ENCODE peak calls at places on chromosomes 7 and 10, in nine cellular contexts. F is body of pancreas, X is mesendoderm, A is upper lobe of right lung, P is Caco-2, O is neural progenitor cell, Y is lower leg skin, G is Peyer's patch, D is right atrium auricular region. N is an unnamed sample.

GRCh38 chr7:43649755-43650274 is 66.9 kb downstream of the STK17A start:
- DNase-seq in F (no peak), X (peak), A (no peak), P (no peak), O (no peak), Y (no peak), G (peak), D (no peak), N (no peak)

GRCh38 chr7:120273476-120273975 is 551 bp downstream of the KCND2 start:
- DNase-seq in F (peak), X (peak), A (peak), P (peak), O (peak), Y (no peak), G (no peak), D (no peak), N (no peak)

GRCh38 chr7:132750530-132751281 is 174.4 kb upstream of the PLXNA4 start:
- DNase-seq in F (no peak), X (no peak), A (no peak), P (no peak), O (no peak), Y (no peak), G (no peak), D (no peak), N (peak)

GRCh38 chr10:78977761-78978305 is 90.9 kb upstream of the ZMIZ1 start:
- DNase-seq in F (peak), X (peak), A (peak), P (no peak), O (no peak), Y (no peak), G (peak), D (peak), N (peak)

GRCh38 chr7:100215895-100216294 is 3.9 kb upstream of the PVRIG start:
- DNase-seq in F (peak), X (no peak), A (peak), P (no peak), O (no peak), Y (no peak), G (no peak), D (no peak), N (no peak)

GRCh38 chr7:157549612-157550299 is 213.0 kb downstream of the DNAJB6 start:
- DNase-seq in F (peak), X (no peak), A (peak), P (no peak), O (no peak), Y (no peak), G (peak), D (no peak), N (no peak)

GRCh38 chr7:96636979-96637378 is 72.7 kb downstream of the SEM1 start:
- DNase-seq in F (no peak), X (no peak), A (no peak), P (no peak), O (no peak), Y (no peak), G (no peak), D (no peak), N (no peak)

GRCh38 chr10:97319671-97320479 is 804 bp downstream of the FRAT1 start:
- DNase-seq in F (peak), X (peak), A (peak), P (peak), O (peak), Y (no peak), G (peak), D (no peak), N (no peak)

GRCh38 chr10:18238875-18239485 is 98.8 kb downstream of the CACNB2 start:
- DNase-seq in F (no peak), X (peak), A (no peak), P (peak), O (peak), Y (no peak), G (no peak), D (no peak), N (no peak)

GRCh38 chr10:69413221-69413865 is 3.4 kb downstream of the TACR2 start:
- DNase-seq in F (peak), X (peak), A (no peak), P (peak), O (peak), Y (peak), G (peak), D (peak), N (peak)

GRCh38 chr10:114508376-114508775 is 104.1 kb upstream of the AFAP1L2 start:
- DNase-seq in F (no peak), X (no peak), A (no peak), P (no peak), O (no peak), Y (no peak), G (no peak), D (peak), N (no peak)

GRCh38 chr10:43296320-43296719 is 29.5 kb upstream of the RASGEF1A start:
- DNase-seq in F (no peak), X (no peak), A (no peak), P (no peak), O (no peak), Y (no peak), G (no peak), D (no peak), N (no peak)

GRCh38 chr7:73831656-73832579 is 1.1 kb downstream of the CLDN4 start:
- DNase-seq in F (peak), X (peak), A (peak), P (peak), O (peak), Y (peak), G (peak), D (no peak), N (no peak)

GRCh38 chr10:117217196-117217761 is 20.0 kb downstream of the KCNK18 start:
- DNase-seq in F (peak), X (peak), A (no peak), P (no peak), O (peak), Y (no peak), G (no peak), D (no peak), N (no peak)

GRCh38 chr7:17939111-17939669 is 1.1 kb downstream of the SNX13 start:
- DNase-seq in F (no peak), X (no peak), A (no peak), P (no peak), O (no peak), Y (no peak), G (no peak), D (no peak), N (no peak)

GRCh38 chr7:32507416-32507815 is 12.1 kb downstream of the AVL9 start:
- DNase-seq in F (no peak), X (no peak), A (no peak), P (no peak), O (no peak), Y (no peak), G (no peak), D (no peak), N (no peak)

GRCh38 chr7:93327006-93327633 is 95.0 kb downstream of the VPS50 start:
- DNase-seq in F (no peak), X (no peak), A (no peak), P (no peak), O (no peak), Y (no peak), G (no peak), D (no peak), N (peak)

GRCh38 chr7:12630615-12630884 is 56.9 kb upstream of the ARL4A start:
- DNase-seq in F (no peak), X (no peak), A (no peak), P (no peak), O (no peak), Y (no peak), G (no peak), D (no peak), N (no peak)

GRCh38 chr10:130045091-130045652 is 65.5 kb downstream of the C10orf143 start:
- DNase-seq in F (no peak), X (peak), A (peak), P (no peak), O (peak), Y (no peak), G (peak), D (no peak), N (no peak)

GRCh38 chr7:81583882-81584533 is 185.8 kb downstream of the HGF start:
- DNase-seq in F (no peak), X (no peak), A (no peak), P (no peak), O (no peak), Y (no peak), G (no peak), D (no peak), N (no peak)

GRCh38 chr10:10911035-10911434 is 106.6 kb upstream of the CELF2 start:
- DNase-seq in F (no peak), X (no peak), A (no peak), P (no peak), O (no peak), Y (no peak), G (no peak), D (no peak), N (no peak)

GRCh38 chr10:119447823-119448546 is 94.5 kb downstream of the RGS10 start:
- DNase-seq in F (no peak), X (no peak), A (peak), P (no peak), O (no peak), Y (no peak), G (no peak), D (no peak), N (no peak)

GRCh38 chr10:44399478-44400451 is 14.9 kb upstream of the CXCL12 start:
- DNase-seq in F (no peak), X (no peak), A (peak), P (no peak), O (no peak), Y (no peak), G (no peak), D (peak), N (no peak)

GRCh38 chr7:47451851-47452205 is 130.1 kb downstream of the TNS3 start:
- DNase-seq in F (no peak), X (no peak), A (no peak), P (no peak), O (no peak), Y (no peak), G (no peak), D (no peak), N (peak)

GRCh38 chr7:47453093-47454056 is 128.5 kb downstream of the TNS3 start:
- DNase-seq in F (peak), X (peak), A (peak), P (no peak), O (no peak), Y (peak), G (peak), D (peak), N (peak)

GRCh38 chr7:47454066-47454950 is 127.6 kb downstream of the TNS3 start:
- DNase-seq in F (no peak), X (no peak), A (peak), P (no peak), O (no peak), Y (no peak), G (peak), D (no peak), N (no peak)

GRCh38 chr7:47452295-47452694 is 129.6 kb downstream of the TNS3 start:
- DNase-seq in F (no peak), X (no peak), A (no peak), P (no peak), O (no peak), Y (no peak), G (no peak), D (no peak), N (no peak)

GRCh38 chr7:47452715-47453092 is 129.2 kb downstream of the TNS3 start:
- DNase-seq in F (no peak), X (no peak), A (peak), P (no peak), O (no peak), Y (no peak), G (no peak), D (no peak), N (no peak)
- H3K4me3 ChIP-seq in F (peak), X (no peak), A (peak), P (no peak), O (no peak), Y (no peak), G (peak), D (no peak), N (peak)

GRCh38 chr10:13711281-13711680 is 124.5 kb downstream of the PRPF18 start:
- DNase-seq in F (no peak), X (no peak), A (no peak), P (no peak), O (no peak), Y (no peak), G (no peak), D (no peak), N (no peak)
- H3K4me3 ChIP-seq in F (no peak), X (no peak), A (no peak), P (no peak), O (no peak), Y (no peak), G (no peak), D (no peak), N (no peak)

DNA sequence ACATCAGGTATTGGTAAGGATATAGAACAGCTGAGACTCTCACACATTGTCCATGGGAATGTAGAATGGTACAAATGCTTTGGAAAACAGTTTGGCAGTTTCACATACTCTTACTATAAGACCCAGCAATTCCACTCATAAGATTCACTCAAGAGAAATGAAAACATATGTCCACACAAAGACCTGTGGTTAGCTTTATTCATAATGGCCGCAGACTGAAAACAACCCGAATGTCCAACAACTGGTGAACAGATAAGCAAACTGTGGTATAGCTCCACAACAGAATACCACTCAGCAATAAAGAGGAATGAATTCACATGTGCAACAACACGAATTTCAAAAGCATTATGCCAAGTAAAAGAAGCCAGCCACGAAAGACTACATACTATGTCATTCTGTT is 33.5 kb upstream of the CUL1 start:
- DNase-seq in F (no peak), X (no peak), A (no peak), P (no peak), O (no peak), Y (no peak), G (no peak), D (no peak), N (no peak)
- H3K4me3 ChIP-seq in F (no peak), X (no peak), A (no peak), P (no peak), O (no peak), Y (no peak), G (no peak), D (no peak), N (no peak)

DNA sequence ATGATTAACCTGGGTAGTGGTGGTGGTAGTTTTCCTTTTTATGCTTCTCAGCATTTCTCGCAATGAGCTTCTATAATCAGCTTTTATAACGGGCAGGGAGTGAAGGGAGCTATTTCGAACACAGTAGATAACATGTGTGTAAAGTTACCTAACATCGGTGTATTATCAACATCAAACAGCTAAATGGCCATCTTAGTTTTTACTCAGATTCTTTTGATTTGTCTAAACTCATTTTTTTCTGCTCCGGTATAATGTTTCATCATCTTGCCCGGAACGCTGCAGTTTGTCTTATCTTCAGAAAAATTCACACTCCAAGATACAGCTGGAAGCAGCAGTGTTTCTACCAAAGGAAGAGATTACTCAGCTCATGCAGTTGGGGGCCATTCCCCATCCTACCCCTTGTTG is 12.2 kb downstream of the CPA1 start:
- DNase-seq in F (no peak), X (no peak), A (no peak), P (peak), O (no peak), Y (no peak), G (no peak), D (peak), N (no peak)
- H3K4me3 ChIP-seq in F (no peak), X (no peak), A (no peak), P (no peak), O (no peak), Y (no peak), G (no peak), D (no peak), N (no peak)

GRCh38 chr7:22445871-22446270 is 54.1 kb downstream of the STEAP1B start:
- DNase-seq in F (no peak), X (no peak), A (no peak), P (no peak), O (no peak), Y (no peak), G (no peak), D (no peak), N (no peak)

GRCh38 chr7:22444181-22444966 is 55.6 kb downstream of the STEAP1B start:
- DNase-seq in F (peak), X (no peak), A (no peak), P (no peak), O (no peak), Y (no peak), G (no peak), D (no peak), N (peak)

GRCh38 chr7:22447008-22447407 is 53.0 kb downstream of the STEAP1B start:
- DNase-seq in F (no peak), X (no peak), A (no peak), P (no peak), O (no peak), Y (no peak), G (no peak), D (no peak), N (no peak)

GRCh38 chr7:22445140-22445722 is 54.8 kb downstream of the STEAP1B start:
- DNase-seq in F (peak), X (no peak), A (peak), P (no peak), O (peak), Y (peak), G (peak), D (peak), N (no peak)

GRCh38 chr7:22447759-22448158 is 52.2 kb downstream of the STEAP1B start:
- DNase-seq in F (no peak), X (no peak), A (no peak), P (no peak), O (no peak), Y (no peak), G (no peak), D (no peak), N (no peak)
- H3K4me3 ChIP-seq in F (no peak), X (no peak), A (no peak), P (no peak), O (no peak), Y (no peak), G (no peak), D (no peak), N (no peak)

DNA sequence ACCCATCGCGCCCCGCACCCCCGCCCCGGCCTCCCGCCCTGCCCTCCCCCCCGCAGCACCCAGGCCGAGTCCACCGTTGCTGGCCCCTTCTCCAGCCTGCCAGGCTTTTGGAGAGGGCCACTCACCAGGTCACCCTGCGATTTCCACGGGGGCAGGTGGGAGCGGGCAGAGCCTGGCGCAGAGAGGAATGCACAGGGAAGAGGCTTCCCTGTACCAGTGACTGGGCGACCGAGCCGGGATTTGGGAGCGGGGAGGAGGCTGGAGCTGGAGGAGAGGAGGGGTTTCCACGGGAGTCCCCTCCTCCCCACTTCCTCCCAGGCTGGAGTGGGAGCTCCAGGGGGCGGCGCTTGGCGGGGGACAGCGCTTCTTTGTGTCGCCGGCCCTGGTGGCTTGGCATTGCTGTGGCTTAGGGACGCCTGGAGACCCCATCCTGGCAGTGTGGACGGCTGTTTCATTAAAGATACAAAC is 19.3 kb downstream of the TCAF1 start:
- DNase-seq in F (peak), X (peak), A (peak), P (no peak), O (peak), Y (no peak), G (peak), D (peak), N (no peak)
- H3K4me3 ChIP-seq in F (no peak), X (peak), A (peak), P (no peak), O (peak), Y (peak), G (peak), D (peak), N (peak)

DNA sequence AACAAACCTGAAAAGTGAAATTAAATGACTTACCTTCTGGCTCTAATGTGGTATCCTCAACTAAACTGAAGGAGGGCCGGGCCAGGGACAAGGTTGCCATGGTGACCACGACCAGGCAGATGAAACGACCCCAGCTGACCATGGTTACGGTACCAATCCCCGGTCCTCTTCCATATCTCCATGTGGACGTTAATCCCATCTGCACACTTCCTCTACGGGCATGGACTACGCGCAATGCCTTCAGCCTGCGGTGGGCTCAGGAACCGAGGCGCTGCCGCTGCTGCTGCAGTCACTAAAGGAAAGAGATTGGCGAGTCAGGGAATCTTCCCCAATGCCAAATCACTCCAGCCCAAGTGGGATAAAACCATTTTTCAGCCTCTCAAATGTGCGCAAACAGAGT is 4.6 kb downstream of the FGFR2 start:
- DNase-seq in F (no peak), X (no peak), A (peak), P (no peak), O (no peak), Y (no peak), G (no peak), D (no peak), N (no peak)
- H3K4me3 ChIP-seq in F (no peak), X (no peak), A (no peak), P (no peak), O (no peak), Y (no peak), G (no peak), D (no peak), N (no peak)

GRCh38 chr7:4641091-4641666 is 40.9 kb upstream of the FOXK1 start:
- DNase-seq in F (no peak), X (no peak), A (no peak), P (no peak), O (no peak), Y (no peak), G (no peak), D (no peak), N (no peak)
- H3K4me3 ChIP-seq in F (peak), X (no peak), A (peak), P (peak), O (peak), Y (peak), G (peak), D (peak), N (peak)

N was measured in retinal pigment epithelial cell.